ENCODE peak calls at places on chromosome 17, in nine cellular contexts. G, D, J, M, I, S, W, V and C are unnamed samples. For H3K4me1, the result is how much of the 10 kb centered on the place peaks cover.

GRCh38 chr17:43540821-43541674 is 5.1 kb downstream of the ETV4 start:
- DNase-seq in D (no peak), S (peak), I (no peak), M (no peak), G (no peak), V (no peak), J (peak), W (no peak), C (no peak)

GRCh38 chr17:37131064-37131463 is 182.3 kb downstream of the AATF start:
- DNase-seq in V (no peak), J (no peak), D (no peak), S (no peak), G (no peak), W (no peak), M (no peak), I (no peak), C (no peak)

GRCh38 chr17:48181653-48182052 is 74.1 kb downstream of the SNX11 start:
- DNase-seq in J (no peak), V (no peak), G (no peak), I (peak), S (no peak), D (peak), M (no peak), W (no peak), C (no peak)

GRCh38 chr17:78805301-78805700 is 23.2 kb upstream of the CYTH1 start:
- DNase-seq in I (no peak), S (no peak), M (no peak), V (no peak), G (no peak), J (no peak), D (no peak), W (no peak), C (no peak)

GRCh38 chr17:43832168-43832975 is 574 bp downstream of the MPP3 start:
- DNase-seq in W (no peak), M (peak), V (no peak), I (peak), G (no peak), J (peak), S (peak), D (peak), C (peak)

GRCh38 chr17:15265131-15265530 is at the start of gene PMP22:
- DNase-seq in G (no peak), M (no peak), I (no peak), S (peak), W (no peak), D (peak), V (no peak), J (peak), C (no peak)

GRCh38 chr17:8791910-8792270 is 7.3 kb downstream of the MFSD6L start:
- DNase-seq in J (no peak), S (no peak), V (peak), D (no peak), M (no peak), I (no peak), W (no peak), G (no peak), C (no peak)

GRCh38 chr17:313911-314613 is 38.5 kb downstream of the RPH3AL start:
- DNase-seq in W (no peak), I (no peak), G (no peak), J (no peak), V (no peak), M (no peak), D (no peak), S (peak), C (no peak)

GRCh38 chr17:34637548-34638525 is 58.5 kb downstream of the TMEM132E start:
- DNase-seq in I (peak), S (peak), V (no peak), J (peak), G (peak), W (peak), D (peak), M (no peak), C (peak)

GRCh38 chr17:76337413-76337777 is 16.3 kb downstream of the PRPSAP1 start:
- DNase-seq in J (no peak), M (no peak), I (no peak), G (no peak), D (no peak), V (no peak), S (no peak), W (no peak), C (no peak)

GRCh38 chr17:80105762-80106161 is 4.4 kb downstream of the GAA start:
- DNase-seq in I (no peak), S (no peak), D (no peak), W (no peak), M (peak), G (no peak), J (no peak), V (no peak), C (peak)

GRCh38 chr17:19486351-19487008 is 47.2 kb upstream of the SLC47A1 start:
- DNase-seq in W (no peak), D (no peak), V (no peak), M (no peak), J (no peak), G (no peak), I (no peak), S (no peak), C (peak)

GRCh38 chr17:75289832-75290337 is 652 bp upstream of the SLC25A19 start:
- DNase-seq in J (peak), S (peak), I (no peak), G (no peak), M (no peak), W (peak), D (peak), V (peak), C (peak)

GRCh38 chr17:47700471-47701449 is 6.8 kb downstream of the TBKBP1 start:
- DNase-seq in G (no peak), M (peak), I (no peak), J (no peak), W (no peak), V (no peak), S (no peak), D (no peak), C (peak)

GRCh38 chr17:21500064-21500463 is 123.9 kb downstream of the KCNJ12 start:
- DNase-seq in J (no peak), D (no peak), G (no peak), M (no peak), V (no peak), I (no peak), S (no peak), W (no peak), C (no peak)

GRCh38 chr17:82177761-82178498 is 34.7 kb downstream of the CCDC57 start:
- DNase-seq in V (no peak), G (no peak), W (no peak), I (no peak), J (no peak), D (no peak), S (no peak), M (no peak), C (no peak)

GRCh38 chr17:4666296-4666695 is 24.8 kb upstream of the ALOX15 start:
- DNase-seq in V (no peak), W (no peak), J (no peak), G (no peak), I (no peak), S (no peak), M (no peak), D (no peak), C (no peak)

GRCh38 chr17:36926226-36926625 is 11.0 kb upstream of the LHX1 start:
- DNase-seq in V (no peak), D (no peak), S (no peak), G (no peak), W (no peak), J (no peak), M (no peak), I (no peak), C (no peak)

DNA sequence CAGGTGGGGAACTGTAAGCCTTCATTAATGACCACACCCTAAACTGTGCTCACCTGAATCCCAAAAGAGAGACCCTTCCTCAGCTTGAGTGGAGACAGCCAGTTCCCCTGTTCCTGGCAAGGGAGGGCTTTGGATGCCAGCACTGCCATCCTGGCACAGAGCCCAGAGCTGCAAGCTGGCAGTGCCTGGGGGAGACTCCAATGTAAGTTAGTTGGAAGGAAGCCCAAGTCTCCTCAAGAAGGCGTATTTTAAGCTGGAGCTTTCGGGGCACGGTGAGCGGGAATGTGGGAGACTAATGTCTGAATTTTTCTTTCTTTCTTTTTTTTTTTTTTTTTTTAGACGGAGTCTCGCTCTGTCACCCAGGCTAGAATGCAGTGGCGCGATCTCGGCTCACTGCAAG is 4.7 kb downstream of the CDC42EP4 start:
- DNase-seq in M (no peak), V (no peak), G (no peak), I (no peak), J (peak), S (peak), W (no peak), D (peak), C (peak)
- H3K4me1 ChIP-seq in M (half or more), V (half or more), G (half or more), I (half or more), J (half or more), S (under half), W (under half), D (under half), C (half or more)

GRCh38 chr17:28760561-28760960 is 16.8 kb downstream of the TRAF4 start:
- DNase-seq in I (no peak), M (no peak), W (no peak), S (no peak), G (no peak), V (no peak), D (no peak), J (no peak), C (no peak)
- H3K4me1 ChIP-seq in I (under half), M (under half), W (under half), S (under half), G (under half), V (under half), D (under half), J (under half), C (under half)

DNA sequence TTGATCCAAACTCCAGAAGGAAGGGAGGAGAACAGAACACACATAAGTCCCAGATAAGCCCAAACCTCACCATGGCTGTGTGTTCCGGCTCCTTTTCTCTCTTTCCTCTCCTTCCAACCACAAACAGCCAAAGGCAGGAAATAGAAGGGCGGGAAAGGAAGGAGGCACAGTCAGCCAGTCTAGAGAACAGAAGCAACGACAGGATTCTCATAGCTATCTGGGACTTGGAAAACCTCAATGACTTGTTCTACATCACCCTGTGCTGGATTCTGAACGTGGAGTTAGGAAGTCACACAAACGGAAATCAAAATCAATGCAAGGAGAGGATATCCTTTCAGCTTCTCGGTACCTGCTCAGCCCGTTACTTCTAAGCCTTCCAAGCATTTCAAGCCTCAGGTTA is 9.0 kb downstream of the CRK start:
- DNase-seq in W (no peak), V (no peak), S (peak), D (no peak), J (no peak), G (no peak), M (no peak), I (no peak), C (no peak)
- H3K4me1 ChIP-seq in W (under half), V (half or more), S (under half), D (under half), J (half or more), G (half or more), M (under half), I (under half), C (under half)

GRCh38 chr17:16977932-16978331 is 6.0 kb upstream of the TNFRSF13B start:
- DNase-seq in D (no peak), J (no peak), S (no peak), W (no peak), G (no peak), M (no peak), V (peak), I (no peak), C (no peak)

GRCh38 chr17:16975744-16976625 is 4.1 kb upstream of the TNFRSF13B start:
- DNase-seq in J (no peak), D (no peak), M (no peak), W (peak), S (no peak), I (no peak), G (no peak), V (peak), C (no peak)

GRCh38 chr17:16975266-16975651 is 3.3 kb upstream of the TNFRSF13B start:
- DNase-seq in I (no peak), D (no peak), S (no peak), G (no peak), W (peak), M (no peak), J (no peak), V (peak), C (no peak)

GRCh38 chr17:16974569-16975265 is 2.8 kb upstream of the TNFRSF13B start:
- DNase-seq in I (no peak), J (no peak), M (no peak), S (no peak), D (no peak), G (no peak), W (no peak), V (peak), C (no peak)

DNA sequence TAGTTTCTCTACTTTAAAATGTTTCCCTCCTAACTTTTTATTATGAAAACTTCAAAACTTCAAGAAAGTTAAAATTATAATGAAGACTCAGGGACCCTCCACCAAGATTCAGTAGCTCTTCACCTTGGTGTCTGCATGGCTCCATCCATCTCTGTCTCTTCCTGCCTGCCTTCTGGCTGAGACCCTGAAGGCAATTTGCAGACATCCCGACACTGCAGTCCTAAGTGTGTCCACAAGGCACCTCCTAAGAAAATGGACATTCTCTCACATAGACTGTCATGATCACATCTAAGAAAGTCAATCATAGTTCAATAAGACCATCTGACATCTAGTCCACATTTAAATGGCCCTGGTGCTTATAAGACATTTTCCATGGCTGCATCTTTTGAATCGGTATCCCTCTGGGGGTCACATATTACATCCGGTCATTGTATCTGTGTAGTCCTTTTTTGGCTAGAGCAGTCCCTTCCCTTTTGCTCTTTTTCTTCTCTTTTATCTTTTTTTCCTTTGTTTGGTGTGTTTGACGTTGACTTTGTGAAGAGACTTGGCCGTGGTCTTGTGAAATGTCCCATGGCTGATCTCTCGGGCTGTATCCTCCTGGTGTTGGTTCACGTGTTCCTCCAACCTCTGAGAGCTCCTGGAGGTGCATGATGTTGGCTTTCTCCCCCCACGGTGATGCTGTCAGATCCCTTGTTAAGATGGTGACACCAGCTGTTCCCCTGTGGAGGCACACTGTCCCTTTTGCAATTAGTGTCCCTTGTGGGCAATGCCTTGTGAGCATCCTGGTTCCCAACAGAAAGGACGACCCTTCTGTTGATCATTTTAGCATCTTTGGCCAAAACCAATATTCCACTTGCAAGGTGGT is 5.0 kb upstream of the TNFRSF13B start:
- DNase-seq in I (no peak), J (no peak), G (no peak), W (no peak), V (peak), M (no peak), D (no peak), S (no peak), C (no peak)
- H3K4me1 ChIP-seq in I (under half), J (under half), G (under half), W (half or more), V (under half), M (under half), D (under half), S (under half), C (under half)

GRCh38 chr17:16415031-16415924 is at the start of gene TRPV2:
- DNase-seq in G (no peak), W (peak), J (peak), I (peak), V (no peak), D (peak), S (peak), M (no peak), C (peak)

GRCh38 chr17:16418684-16419066 is 3.3 kb downstream of the TRPV2 start:
- DNase-seq in I (no peak), M (no peak), G (no peak), W (no peak), J (no peak), S (no peak), D (no peak), V (no peak), C (no peak)

GRCh38 chr17:16419074-16419928 is 3.9 kb downstream of the TRPV2 start:
- DNase-seq in S (no peak), M (no peak), D (no peak), I (peak), G (no peak), W (no peak), V (no peak), J (no peak), C (no peak)

GRCh38 chr17:16417896-16418683 is 2.7 kb downstream of the TRPV2 start:
- DNase-seq in I (no peak), G (no peak), J (no peak), V (no peak), S (no peak), W (no peak), M (no peak), D (no peak), C (no peak)

DNA sequence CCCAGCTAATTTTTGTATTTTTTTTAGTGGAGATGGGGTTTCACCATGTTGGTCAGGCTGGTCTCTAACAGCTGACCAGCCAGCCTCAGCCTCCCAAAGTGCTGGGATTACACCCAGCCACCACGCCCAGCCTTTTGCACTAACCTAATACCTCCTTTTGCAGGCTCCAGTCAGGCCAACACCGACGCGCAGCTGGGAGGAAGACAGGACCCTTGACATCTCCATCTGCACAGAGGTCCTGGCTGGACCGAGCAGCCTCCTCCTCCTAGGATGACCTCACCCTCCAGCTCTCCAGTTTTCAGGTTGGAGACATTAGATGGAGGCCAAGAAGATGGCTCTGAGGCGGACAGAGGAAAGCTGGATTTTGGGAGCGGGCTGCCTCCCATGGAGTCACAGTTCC is 2.0 kb downstream of the TRPV2 start:
- DNase-seq in I (no peak), G (no peak), D (no peak), M (no peak), S (no peak), V (no peak), J (no peak), W (no peak), C (no peak)
- H3K4me1 ChIP-seq in I (under half), G (half or more), D (under half), M (under half), S (under half), V (under half), J (under half), W (under half), C (under half)

DNA sequence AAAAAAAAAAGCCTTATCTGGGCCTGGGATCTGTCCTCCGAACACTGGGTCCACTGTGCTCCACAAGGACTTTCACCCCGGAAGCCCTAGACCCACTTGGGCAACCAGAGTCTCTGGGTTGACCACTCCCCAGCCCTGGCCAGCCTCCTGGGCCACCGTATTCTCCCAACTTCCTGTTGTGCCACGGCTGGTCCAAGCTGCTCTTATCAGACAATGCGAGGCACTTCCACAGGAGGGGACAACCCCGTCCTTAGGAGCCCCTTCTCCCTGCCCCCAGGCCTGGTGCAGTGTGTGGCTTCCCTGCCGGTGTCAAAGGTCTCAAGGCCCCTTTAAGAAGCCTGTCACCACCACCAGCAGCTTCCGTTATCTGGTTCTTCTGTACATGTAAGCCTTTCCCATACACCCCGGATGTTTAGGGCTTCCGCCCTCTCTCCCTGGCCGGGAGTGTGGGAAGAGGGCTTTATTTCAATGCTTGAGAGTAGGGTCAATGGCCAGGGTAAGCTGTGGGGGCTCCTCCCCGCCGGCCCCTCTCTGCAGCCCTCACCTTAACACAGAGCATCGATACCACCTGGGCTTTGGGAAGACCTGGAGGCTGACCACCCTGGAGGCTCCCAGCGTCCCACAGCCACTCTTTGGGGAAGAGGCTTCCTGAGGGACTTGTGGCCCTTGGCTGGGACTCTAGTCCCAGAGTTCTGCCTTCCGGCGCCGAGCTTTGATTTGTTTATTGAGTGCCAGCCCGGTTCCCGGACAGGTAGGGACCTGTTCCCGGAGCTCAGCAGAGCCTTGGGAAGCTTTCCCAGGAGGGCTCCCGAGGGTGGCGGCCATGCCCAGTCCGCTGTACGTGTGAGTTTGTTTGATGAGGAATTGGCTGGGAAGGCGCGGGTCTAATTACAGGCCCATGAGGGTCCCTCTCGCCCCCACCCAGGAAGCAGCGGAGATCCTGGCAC is 313.1 kb downstream of the SEC14L1 start:
- DNase-seq in J (no peak), W (peak), V (no peak), D (peak), G (no peak), I (no peak), M (no peak), S (no peak), C (no peak)
- H3K4me1 ChIP-seq in J (half or more), W (half or more), V (half or more), D (under half), G (half or more), I (under half), M (half or more), S (under half), C (half or more)

GRCh38 chr17:40540448-40540847 is 24.8 kb downstream of the CCR7 start:
- DNase-seq in W (no peak), G (no peak), J (no peak), I (no peak), M (no peak), S (no peak), D (no peak), V (no peak), C (peak)
- H3K4me1 ChIP-seq in W (under half), G (half or more), J (half or more), I (half or more), M (under half), S (under half), D (under half), V (half or more), C (half or more)